ENCODE peak calls at places on chromosomes 2 and 18, in seven cellular contexts. C, J, U, O, H, K and G are unnamed samples. For H3K27me3 and H3K4me1, the result is how much of the 10 kb centered on the place peaks cover.

GRCh38 chr2:164840458-164840929 is 1.1 kb downstream of the COBLL1 start:
- DNase-seq in O (peak), U (peak), C (no peak), H (peak), K (peak), J (no peak), G (peak)

GRCh38 chr18:63588869-63589268 is 1.7 kb downstream of the SERPINB13 start:
- DNase-seq in H (no peak), J (no peak), U (no peak), K (no peak), O (no peak), C (no peak), G (no peak)

GRCh38 chr2:120850551-120850950 is 114.9 kb downstream of the GLI2 start:
- DNase-seq in U (peak), K (peak), O (no peak), C (no peak), H (no peak), J (no peak), G (no peak)

GRCh38 chr2:114049826-114050225 is 159.9 kb downstream of the ACTR3 start:
- DNase-seq in J (no peak), O (no peak), U (no peak), K (no peak), H (no peak), C (no peak), G (no peak)

GRCh38 chr18:56118422-56118821 is 520.0 kb downstream of the TXNL1 start:
- DNase-seq in C (no peak), O (no peak), U (no peak), J (no peak), K (no peak), H (no peak), G (no peak)

GRCh38 chr2:237315170-237315880 is 98.6 kb downstream of the COL6A3 start:
- DNase-seq in K (peak), H (peak), J (peak), U (peak), C (no peak), O (peak), G (peak)

GRCh38 chr2:218060950-218061660 is 7.9 kb upstream of the RUFY4 start:
- DNase-seq in K (no peak), U (no peak), C (no peak), H (no peak), J (no peak), O (no peak), G (no peak)

GRCh38 chr18:2878656-2879330 is 32.0 kb downstream of the EMILIN2 start:
- DNase-seq in J (no peak), C (no peak), O (no peak), U (no peak), H (no peak), K (no peak), G (no peak)

GRCh38 chr18:43277164-43277600 is at the start of gene SYT4:
- DNase-seq in C (no peak), U (no peak), O (peak), J (peak), K (no peak), H (peak), G (no peak)

GRCh38 chr2:20604957-20605381 is 45.9 kb downstream of the HS1BP3 start:
- DNase-seq in O (no peak), H (no peak), C (no peak), J (peak), K (peak), U (peak), G (peak)

GRCh38 chr2:173290046-173290445 is 64.6 kb upstream of the CDCA7 start:
- DNase-seq in O (no peak), J (peak), H (no peak), C (no peak), U (no peak), K (no peak), G (no peak)
- H3K4me3 ChIP-seq in O (no peak), J (no peak), H (no peak), C (no peak), U (no peak), K (no peak), G (no peak)

GRCh38 chr2:152097291-152098032 is 1.4 kb downstream of the CACNB4 start:
- DNase-seq in J (no peak), U (no peak), O (peak), H (no peak), K (no peak), C (no peak), G (no peak)
- H3K27me3 ChIP-seq in J (half or more), U (under half), O (under half), H (under half), K (under half), C (half or more), G (under half)

GRCh38 chr2:69242651-69243051 is 144.4 kb downstream of the GFPT1 start:
- DNase-seq in O (no peak), C (no peak), H (no peak), U (no peak), K (no peak), J (no peak), G (no peak)
- H3K4me1 ChIP-seq in O (under half), C (under half), H (under half), U (under half), K (under half), J (under half), G (under half)

GRCh38 chr2:138831154-138831553 is 51.0 kb upstream of the NXPH2 start:
- DNase-seq in J (no peak), C (no peak), U (no peak), H (no peak), K (no peak), O (no peak), G (no peak)
- H3K4me3 ChIP-seq in J (no peak), C (no peak), U (no peak), H (no peak), K (no peak), O (no peak), G (no peak)

GRCh38 chr18:48199399-48199798 is 209.8 kb downstream of the ZBTB7C start:
- DNase-seq in O (peak), C (no peak), J (no peak), K (no peak), U (no peak), H (no peak), G (no peak)
- H3K27me3 ChIP-seq in O (under half), C (under half), J (under half), K (under half), U (under half), H (under half), G (under half)

DNA sequence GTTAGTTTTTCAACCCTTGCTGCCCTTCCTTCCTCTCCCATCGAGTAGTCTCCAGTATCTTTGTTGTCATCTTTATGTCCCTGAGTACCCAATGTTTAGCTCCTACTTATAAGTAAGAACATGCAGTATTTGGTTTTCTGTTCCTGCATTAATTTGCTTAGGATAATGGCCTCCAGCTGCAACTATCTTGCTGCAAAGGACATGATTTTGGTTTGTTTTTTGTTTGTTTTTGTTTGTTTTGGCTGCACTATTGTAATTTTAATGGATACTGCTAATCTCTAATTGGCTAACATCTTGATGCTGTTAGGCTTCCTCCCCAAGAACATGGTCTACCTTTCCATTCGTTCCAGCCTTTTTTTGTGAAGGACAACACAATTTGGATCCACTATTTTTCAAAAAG is 31.2 kb upstream of the HNRNPLL start:
- DNase-seq in U (no peak), J (no peak), K (no peak), O (no peak), C (no peak), H (no peak), G (no peak)
- H3K4me1 ChIP-seq in U (under half), J (under half), K (under half), O (under half), C (under half), H (under half), G (under half)

GRCh38 chr2:10045561-10046355 is 2.4 kb downstream of the KLF11 start:
- DNase-seq in O (no peak), J (no peak), C (no peak), H (no peak), U (no peak), K (peak), G (no peak)
- H3K4me3 ChIP-seq in O (peak), J (no peak), C (no peak), H (peak), U (no peak), K (no peak), G (no peak)